ENCODE peak calls at places on chromosome 10, in four cellular contexts. N is IMR-90, J is stomach, P is heart left ventricle. X is an unnamed sample.

GRCh38 chr10:6048281-6049030 is 13.7 kb downstream of the IL2RA start:
- DNase-seq in N (no peak), J (no peak), P (peak), X (no peak)

GRCh38 chr10:53003094-53003493 is 230.5 kb upstream of the MBL2 start:
- DNase-seq in N (no peak), J (no peak), P (no peak), X (no peak)

GRCh38 chr10:126617208-126617607 is 53.3 kb downstream of the C10orf90 start:
- DNase-seq in N (no peak), J (no peak), P (no peak), X (no peak)

GRCh38 chr10:73591935-73592699 is 975 bp upstream of the USP54 start:
- DNase-seq in N (no peak), J (peak), P (peak), X (peak)

GRCh38 chr10:128522551-128523289 is 396.5 kb upstream of the MKI67 start:
- DNase-seq in N (no peak), J (no peak), P (no peak), X (no peak)

GRCh38 chr10:43202224-43202656 is 64.0 kb downstream of the CSGALNACT2 start:
- DNase-seq in N (no peak), J (peak), P (peak), X (no peak)

GRCh38 chr10:104254493-104255243 is at the start of gene GSTO1:
- DNase-seq in N (peak), J (peak), P (peak), X (peak)

GRCh38 chr10:24012249-24012803 is 196.6 kb upstream of the KIAA1217 start:
- DNase-seq in N (no peak), J (no peak), P (no peak), X (no peak)

GRCh38 chr10:63390521-63390920 is 75.3 kb downstream of the JMJD1C start:
- DNase-seq in N (no peak), J (no peak), P (no peak), X (no peak)

GRCh38 chr10:18683427-18683826 is 24.2 kb downstream of the ARL5B start:
- DNase-seq in N (peak), J (no peak), P (no peak), X (no peak)

GRCh38 chr10:78295242-78295641 is 261.6 kb downstream of the RPS24 start:
- DNase-seq in N (no peak), J (no peak), P (no peak), X (no peak)

GRCh38 chr10:11539191-11539868 is 72.1 kb downstream of the USP6NL start:
- DNase-seq in N (peak), J (no peak), P (no peak), X (no peak)

GRCh38 chr10:92150798-92151197 is 140.1 kb downstream of the CPEB3 start:
- DNase-seq in N (no peak), J (no peak), P (no peak), X (no peak)

GRCh38 chr10:31836569-31837406 is 91.8 kb downstream of the ARHGAP12 start:
- DNase-seq in N (peak), J (no peak), P (no peak), X (no peak)

GRCh38 chr10:100586959-100587358 is 51.2 kb downstream of the HIF1AN start:
- DNase-seq in N (no peak), J (no peak), P (no peak), X (no peak)

GRCh38 chr10:68105820-68106219 is 3.5 kb upstream of the MYPN start:
- DNase-seq in N (peak), J (no peak), P (no peak), X (no peak)

GRCh38 chr10:23375366-23375765 is 30.8 kb upstream of the C10orf67 start:
- DNase-seq in N (no peak), J (no peak), P (no peak), X (no peak)

GRCh38 chr10:18149401-18149800 is 9.2 kb downstream of the CACNB2 start:
- DNase-seq in N (no peak), J (no peak), P (no peak), X (no peak)

GRCh38 chr10:104521901-104522827 is 118.9 kb upstream of the SORCS3 start:
- DNase-seq in N (no peak), J (no peak), P (peak), X (no peak)

GRCh38 chr10:101827919-101828600 is 9.8 kb upstream of the OGA start:
- DNase-seq in N (no peak), J (no peak), P (no peak), X (no peak)

GRCh38 chr10:101831169-101831811 is 12.3 kb downstream of the KCNIP2 start:
- DNase-seq in N (no peak), J (no peak), P (no peak), X (no peak)

GRCh38 chr10:101829561-101830315 is 11.5 kb upstream of the OGA start:
- DNase-seq in N (no peak), J (peak), P (no peak), X (peak)

GRCh38 chr10:101828734-101829551 is 10.7 kb upstream of the OGA start:
- DNase-seq in N (no peak), J (no peak), P (no peak), X (peak)

GRCh38 chr10:101830322-101831168 is 12.3 kb upstream of the OGA start:
- DNase-seq in N (peak), J (peak), P (peak), X (peak)
- TF ChIP-seq POLR2A in N (no peak), J (no peak), P (no peak), X (no peak)

DNA sequence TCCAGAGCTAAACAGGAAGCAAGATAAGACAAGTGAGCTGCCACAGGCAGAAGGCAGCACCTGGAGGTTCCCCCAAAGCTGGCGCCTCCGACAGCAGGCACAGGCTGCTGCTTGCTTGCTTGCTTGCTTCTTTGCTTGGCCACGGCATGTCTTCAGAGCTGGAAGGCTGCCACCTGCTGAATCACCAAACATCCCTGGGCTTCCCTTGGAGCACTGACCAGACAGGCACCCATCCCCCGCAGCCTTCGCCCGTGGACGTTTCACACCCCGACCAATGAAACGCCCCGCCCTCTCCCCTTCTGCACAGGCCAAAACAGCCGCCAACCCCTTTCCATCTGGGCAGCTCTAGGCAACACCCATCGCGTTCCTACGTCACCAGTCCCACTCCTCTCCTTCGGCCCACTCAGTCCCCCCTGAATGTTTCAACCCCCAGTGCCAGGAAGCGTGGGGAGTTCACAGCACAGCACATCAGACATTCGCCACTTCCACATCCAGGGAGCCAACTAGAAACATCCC is 1.7 kb downstream of the SGMS1 start:
- DNase-seq in N (peak), J (peak), P (peak), X (peak)
- TF ChIP-seq CTCF in N (peak), J (no peak), P (no peak), X (no peak)

GRCh38 chr10:32961892-32962369 is 3.9 kb upstream of the ITGB1 start:
- DNase-seq in N (peak), J (no peak), P (no peak), X (no peak)
- TF ChIP-seq POLR2A in N (peak), J (no peak), P (no peak), X (no peak)

GRCh38 chr10:13414855-13415254 is 66.8 kb upstream of the SEPHS1 start:
- DNase-seq in N (no peak), J (peak), P (no peak), X (no peak)
- TF ChIP-seq CTCF in N (peak), J (no peak), P (no peak), X (no peak)

GRCh38 chr10:71638087-71638576 is 81.4 kb downstream of the C10orf105 start:
- DNase-seq in N (no peak), J (peak), P (no peak), X (no peak)
- TF ChIP-seq POLR2A in N (no peak), J (no peak), P (no peak), X (no peak)

DNA sequence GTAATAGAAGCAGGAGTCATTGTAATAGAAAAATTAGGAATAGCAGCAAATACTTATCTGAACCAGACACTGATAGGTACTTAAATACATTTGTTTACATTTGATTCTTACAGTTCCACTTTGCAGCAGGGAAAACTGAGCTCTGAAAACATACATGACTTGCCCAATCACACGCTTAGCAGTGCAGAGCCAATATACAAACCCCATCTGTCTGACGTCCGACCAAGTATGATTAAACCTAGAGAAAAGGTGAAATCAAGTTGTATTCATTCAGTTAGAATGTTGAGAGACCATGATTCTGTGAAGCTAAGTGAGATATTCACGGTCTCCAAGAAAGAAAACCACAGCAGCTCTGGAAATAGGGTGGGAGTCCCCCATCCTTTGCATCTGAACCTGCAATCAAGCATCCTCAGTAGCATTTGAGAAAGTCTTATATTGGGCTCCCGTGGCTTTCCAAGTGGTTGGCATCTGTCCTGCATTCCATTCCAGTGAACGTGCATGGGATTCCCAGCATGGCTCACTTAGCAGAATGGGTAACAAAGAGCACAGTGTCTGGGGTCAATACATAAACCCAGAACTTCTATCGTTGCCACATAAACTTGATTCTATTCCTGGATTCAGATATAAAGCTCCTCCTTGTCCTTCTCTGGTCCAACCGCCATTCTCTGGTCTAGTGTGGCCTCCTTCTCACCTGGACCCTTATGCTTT is 148.7 kb upstream of the RSU1 start:
- DNase-seq in N (peak), J (no peak), P (no peak), X (no peak)
- TF ChIP-seq CTCF in N (no peak), J (no peak), P (no peak), X (no peak)